ENCODE peak calls at places on chromosomes 5 and 9, in eight cellular contexts. H, M, E, V, I, R, T and G are unnamed samples.

GRCh38 chr5:115842089-115842881 is 550 bp downstream of the AP3S1 start:
- DNase-seq in H (peak), M (peak), E (peak), V (no peak), I (peak), R (peak), T (no peak), G (no peak)

GRCh38 chr9:6055213-6055612 is 39.8 kb upstream of the RANBP6 start:
- DNase-seq in H (no peak), M (no peak), E (peak), V (peak), I (peak), R (no peak), T (peak), G (no peak)

GRCh38 chr9:18890372-18890771 is 142.6 kb downstream of the SAXO1 start:
- DNase-seq in H (no peak), M (no peak), E (peak), V (no peak), I (peak), R (peak), T (no peak), G (no peak)

GRCh38 chr9:113640418-113640817 is 176.9 kb downstream of the RGS3 start:
- DNase-seq in H (no peak), M (no peak), E (no peak), V (no peak), I (no peak), R (no peak), T (no peak), G (no peak)

GRCh38 chr9:23752859-23753258 is 73.2 kb downstream of the ELAVL2 start:
- DNase-seq in H (no peak), M (no peak), E (no peak), V (no peak), I (no peak), R (no peak), T (no peak), G (no peak)

GRCh38 chr9:136107155-136107952 is 11.3 kb downstream of the TMEM250 start:
- DNase-seq in H (no peak), M (no peak), E (no peak), V (no peak), I (no peak), R (peak), T (no peak), G (no peak)

GRCh38 chr5:41112486-41113455 is 41.6 kb upstream of the MROH2B start:
- DNase-seq in H (no peak), M (no peak), E (no peak), V (no peak), I (no peak), R (no peak), T (no peak), G (no peak)

GRCh38 chr9:84807870-84808385 is 138.4 kb downstream of the NTRK2 start:
- DNase-seq in H (no peak), M (no peak), E (no peak), V (no peak), I (no peak), R (no peak), T (no peak), G (no peak)

GRCh38 chr5:96180684-96181083 is 219.0 kb upstream of the ELL2 start:
- DNase-seq in H (no peak), M (no peak), E (no peak), V (no peak), I (no peak), R (no peak), T (no peak), G (no peak)

GRCh38 chr5:66653380-66653779 is 57.2 kb downstream of the MAST4 start:
- DNase-seq in H (no peak), M (no peak), E (peak), V (no peak), I (peak), R (no peak), T (no peak), G (no peak)

GRCh38 chr5:17184596-17184995 is 32.8 kb upstream of the BASP1 start:
- DNase-seq in H (no peak), M (no peak), E (no peak), V (peak), I (no peak), R (no peak), T (no peak), G (no peak)

GRCh38 chr9:95477441-95477840 is 39.3 kb downstream of the PTCH1 start:
- DNase-seq in H (no peak), M (no peak), E (no peak), V (no peak), I (no peak), R (no peak), T (no peak), G (no peak)

GRCh38 chr5:109200221-109200620 is 209.6 kb downstream of the PJA2 start:
- DNase-seq in H (no peak), M (no peak), E (no peak), V (no peak), I (no peak), R (no peak), T (no peak), G (no peak)

GRCh38 chr5:68261174-68262021 is 45.8 kb downstream of the PIK3R1 start:
- DNase-seq in H (no peak), M (no peak), E (no peak), V (no peak), I (no peak), R (no peak), T (no peak), G (no peak)

GRCh38 chr5:173412566-173412965 is 84.4 kb upstream of the STC2 start:
- DNase-seq in H (no peak), M (no peak), E (no peak), V (no peak), I (no peak), R (no peak), T (no peak), G (no peak)

GRCh38 chr5:109645591-109646236 is 44.0 kb upstream of the MAN2A1 start:
- DNase-seq in H (no peak), M (no peak), E (no peak), V (no peak), I (no peak), R (peak), T (no peak), G (no peak)

GRCh38 chr9:95007470-95007869 is 281.0 kb downstream of the AOPEP start:
- DNase-seq in H (no peak), M (no peak), E (peak), V (no peak), I (no peak), R (no peak), T (no peak), G (no peak)

GRCh38 chr9:69759478-69760277 is at the start of gene PTAR1:
- DNase-seq in H (peak), M (peak), E (peak), V (peak), I (peak), R (peak), T (peak), G (peak)

GRCh38 chr5:153520952-153521351 is 30.5 kb downstream of the GRIA1 start:
- DNase-seq in H (no peak), M (no peak), E (no peak), V (no peak), I (no peak), R (no peak), T (no peak), G (no peak)

GRCh38 chr5:13660072-13660471 is 284.4 kb downstream of the DNAH5 start:
- DNase-seq in H (no peak), M (no peak), E (no peak), V (no peak), I (peak), R (no peak), T (no peak), G (no peak)

GRCh38 chr5:68054625-68055024 is 160.9 kb upstream of the PIK3R1 start:
- DNase-seq in H (no peak), M (no peak), E (no peak), V (no peak), I (no peak), R (no peak), T (no peak), G (no peak)

GRCh38 chr5:113089653-113090335 is 113.2 kb downstream of the DCP2 start:
- DNase-seq in H (no peak), M (no peak), E (no peak), V (no peak), I (no peak), R (no peak), T (no peak), G (no peak)